ENCODE peak calls at places on chromosomes 16 and 17, in nine cellular contexts. T is OCI-LY7; X is adrenal gland; E is PC-9; Z is H9; R is left ventricle myocardium inferior; G is CD4-positive, alpha-beta T cell; P is stomach; F is neural progenitor cell. D is an unnamed sample. For H3K9me3, the result is how much of the 10 kb centered on the place peaks cover.

GRCh38 chr17:72421128-72422092 is 300.6 kb downstream of the SOX9 start:
- DNase-seq in T (peak), X (peak), E (peak), Z (no peak), R (no peak), G (no peak), P (peak), F (no peak), D (peak)

GRCh38 chr17:50037321-50038107 is 18.4 kb upstream of the ITGA3 start:
- DNase-seq in T (no peak), X (peak), E (peak), Z (no peak), R (peak), G (no peak), P (peak), F (no peak), D (no peak)

GRCh38 chr16:52976539-52977167 is 76.0 kb downstream of the CHD9NB start:
- DNase-seq in T (peak), X (no peak), E (no peak), Z (peak), R (no peak), G (no peak), P (no peak), F (peak), D (no peak)

GRCh38 chr16:8850279-8850885 is 18.4 kb downstream of the CARHSP1 start:
- DNase-seq in T (no peak), X (peak), E (no peak), Z (peak), R (peak), G (no peak), P (no peak), F (no peak), D (no peak)

GRCh38 chr17:38464251-38464722 is 36.0 kb downstream of the ARHGAP23 start:
- DNase-seq in T (no peak), X (peak), E (no peak), Z (no peak), R (peak), G (no peak), P (peak), F (no peak), D (no peak)

GRCh38 chr17:28509784-28510183 is 3.6 kb downstream of the FOXN1 start:
- DNase-seq in T (no peak), X (no peak), E (no peak), Z (no peak), R (no peak), G (no peak), P (no peak), F (no peak), D (no peak)

GRCh38 chr17:80071116-80071980 is 30.0 kb upstream of the GAA start:
- DNase-seq in T (no peak), X (peak), E (no peak), Z (no peak), R (peak), G (no peak), P (peak), F (no peak), D (no peak)

GRCh38 chr16:88727871-88728270 is 21.6 kb downstream of the CTU2 start:
- DNase-seq in T (no peak), X (no peak), E (no peak), Z (no peak), R (peak), G (no peak), P (no peak), F (no peak), D (no peak)

GRCh38 chr17:7204828-7205461 is 14.7 kb downstream of the DLG4 start:
- DNase-seq in T (peak), X (peak), E (no peak), Z (peak), R (peak), G (peak), P (peak), F (peak), D (peak)

GRCh38 chr16:86117756-86118155 is 218.8 kb downstream of the IRF8 start:
- DNase-seq in T (no peak), X (no peak), E (no peak), Z (no peak), R (no peak), G (no peak), P (no peak), F (peak), D (no peak)

GRCh38 chr16:85168732-85169256 is 56.5 kb upstream of the CIBAR2 start:
- DNase-seq in T (no peak), X (peak), E (peak), Z (no peak), R (peak), G (no peak), P (no peak), F (peak), D (no peak)

GRCh38 chr17:80198144-80198661 is 21.9 kb downstream of the SGSH start:
- DNase-seq in T (no peak), X (no peak), E (no peak), Z (peak), R (no peak), G (no peak), P (no peak), F (no peak), D (no peak)

GRCh38 chr17:43003542-43004172 is 2.9 kb upstream of the IFI35 start:
- DNase-seq in T (no peak), X (no peak), E (peak), Z (peak), R (no peak), G (no peak), P (no peak), F (no peak), D (no peak)

GRCh38 chr17:71163121-71163812 is 957.6 kb upstream of the SOX9 start:
- DNase-seq in T (no peak), X (peak), E (peak), Z (no peak), R (no peak), G (no peak), P (peak), F (no peak), D (no peak)

GRCh38 chr17:83173180-83173996 is 94.0 kb downstream of the METRNL start:
- DNase-seq in T (no peak), X (no peak), E (no peak), Z (peak), R (no peak), G (no peak), P (no peak), F (no peak), D (no peak)

GRCh38 chr17:62592305-62593099 is 35.0 kb upstream of the MRC2 start:
- DNase-seq in T (no peak), X (no peak), E (peak), Z (no peak), R (no peak), G (no peak), P (no peak), F (no peak), D (no peak)

GRCh38 chr17:65027305-65027704 is 29.2 kb downstream of the GNA13 start:
- DNase-seq in T (no peak), X (no peak), E (peak), Z (peak), R (no peak), G (peak), P (no peak), F (peak), D (no peak)

DNA sequence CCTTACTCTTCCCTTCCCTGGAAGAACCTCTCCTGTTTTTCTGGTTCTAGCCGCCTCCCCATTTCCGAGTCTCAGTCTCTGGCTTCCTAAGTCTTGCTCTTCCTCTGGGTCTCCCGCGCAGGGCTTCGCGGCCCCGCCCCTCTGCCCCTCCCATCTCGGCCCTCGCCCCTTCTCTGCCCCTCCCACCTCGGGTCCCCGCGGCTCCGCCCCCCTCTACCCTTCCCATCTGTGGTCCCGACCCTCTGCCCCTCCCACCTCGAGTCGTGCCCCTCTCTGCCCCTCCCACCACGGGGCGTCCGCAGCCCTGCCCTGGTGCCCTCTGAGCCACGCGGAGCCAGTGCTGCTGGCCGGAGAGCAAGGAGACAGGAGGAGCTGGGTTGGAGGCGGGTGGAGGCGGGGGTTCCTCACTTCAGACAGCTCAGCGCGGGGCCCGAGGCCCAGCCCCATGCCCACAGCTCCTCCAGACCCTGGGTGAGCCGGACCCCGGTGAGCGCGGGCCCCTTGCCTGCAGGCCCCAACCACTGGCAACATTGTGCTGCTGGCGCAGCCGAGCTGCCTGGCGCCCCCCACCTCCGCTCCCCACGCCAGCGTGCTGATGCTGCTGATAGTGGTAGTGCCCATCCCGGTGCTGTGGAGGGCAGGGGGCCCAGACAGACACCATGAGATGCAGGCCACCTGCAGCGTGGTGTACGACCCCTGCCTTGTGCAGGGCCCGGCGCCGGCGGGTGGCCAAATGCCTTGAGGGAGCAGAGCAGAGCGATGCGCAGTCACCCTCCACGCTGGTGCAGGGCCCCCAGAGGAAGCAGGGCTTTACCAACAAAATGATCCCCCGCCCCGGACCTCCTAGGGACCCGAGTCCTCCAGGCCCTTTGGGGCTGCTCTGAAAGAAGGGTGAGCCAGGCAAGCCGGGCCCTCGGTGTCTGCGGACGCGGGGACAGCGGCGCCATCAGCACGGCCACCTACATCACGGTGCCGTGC is 2115.3 kb downstream of the TP53TG3F start:
- DNase-seq in T (no peak), X (peak), E (no peak), Z (no peak), R (no peak), G (no peak), P (no peak), F (no peak), D (no peak)
- H3K9me3 ChIP-seq in T (under half), X (under half), E (under half), Z (half or more), R (under half), G (under half), P (half or more), F (under half), D (under half)

DNA sequence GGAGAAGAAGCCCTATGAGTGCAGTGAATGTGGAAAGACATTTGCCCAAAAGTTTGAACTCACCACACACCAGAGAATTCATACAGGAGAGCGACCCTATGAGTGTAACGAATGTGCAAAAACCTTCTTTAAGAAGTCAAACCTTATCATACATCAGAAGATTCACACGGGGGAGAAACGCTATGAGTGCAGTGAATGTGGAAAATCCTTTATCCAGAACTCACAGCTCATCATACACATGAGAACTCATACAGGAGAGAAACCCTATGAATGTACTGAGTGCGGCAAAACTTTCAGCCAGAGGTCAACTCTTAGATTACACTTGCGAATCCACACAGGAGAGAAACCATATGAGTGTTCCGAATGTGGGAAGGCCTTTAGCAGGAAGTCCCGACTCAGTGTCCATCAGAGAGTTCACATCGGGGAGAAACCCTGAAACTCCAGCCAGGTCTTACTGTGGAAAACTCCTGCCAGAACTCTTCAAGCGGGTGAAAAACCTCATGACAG is 21.6 kb downstream of the ZFP1 start:
- DNase-seq in T (no peak), X (no peak), E (no peak), Z (no peak), R (no peak), G (no peak), P (no peak), F (no peak), D (no peak)
- H3K9me3 ChIP-seq in T (half or more), X (under half), E (half or more), Z (half or more), R (half or more), G (half or more), P (half or more), F (under half), D (under half)

GRCh38 chr16:81606039-81606438 is 161.4 kb downstream of the CMIP start:
- DNase-seq in T (no peak), X (no peak), E (no peak), Z (no peak), R (no peak), G (no peak), P (no peak), F (no peak), D (no peak)
- H3K9me3 ChIP-seq in T (under half), X (under half), E (under half), Z (under half), R (under half), G (under half), P (under half), F (under half), D (under half)

GRCh38 chr16:922051-922450 is 48.7 kb downstream of the LMF1 start:
- DNase-seq in T (no peak), X (no peak), E (no peak), Z (no peak), R (no peak), G (no peak), P (no peak), F (no peak), D (no peak)
- H3K9me3 ChIP-seq in T (under half), X (under half), E (under half), Z (under half), R (under half), G (under half), P (under half), F (under half), D (under half)

DNA sequence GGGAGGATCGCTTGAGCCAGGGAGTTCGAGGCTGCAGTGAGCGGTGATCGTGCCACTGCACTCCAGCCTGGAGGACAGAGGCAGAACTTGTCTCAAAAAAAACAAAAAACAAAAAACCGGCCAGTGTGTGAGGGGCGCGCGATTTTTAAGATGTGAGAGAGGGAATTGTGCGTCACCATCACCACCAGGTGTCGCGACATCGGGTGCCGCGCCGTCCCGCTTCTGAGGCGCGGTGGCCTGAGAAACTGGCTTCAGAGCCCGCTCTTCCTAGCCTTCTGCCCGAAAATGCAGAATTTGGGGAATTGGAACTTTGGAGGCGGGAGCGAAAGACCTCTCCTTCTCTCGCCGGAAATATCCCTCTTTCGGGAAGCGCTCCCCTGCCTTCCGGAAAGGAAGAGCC is 524.8 kb downstream of the KCNJ18 start:
- DNase-seq in T (no peak), X (peak), E (no peak), Z (no peak), R (no peak), G (no peak), P (no peak), F (no peak), D (no peak)
- H3K9me3 ChIP-seq in T (under half), X (under half), E (under half), Z (under half), R (under half), G (under half), P (half or more), F (under half), D (under half)

GRCh38 chr16:31879937-31880321 is 6.3 kb downstream of the ZNF267 start:
- DNase-seq in T (no peak), X (no peak), E (no peak), Z (no peak), R (no peak), G (no peak), P (no peak), F (no peak), D (no peak)
- H3K9me3 ChIP-seq in T (under half), X (under half), E (under half), Z (under half), R (under half), G (under half), P (under half), F (under half), D (under half)

DNA sequence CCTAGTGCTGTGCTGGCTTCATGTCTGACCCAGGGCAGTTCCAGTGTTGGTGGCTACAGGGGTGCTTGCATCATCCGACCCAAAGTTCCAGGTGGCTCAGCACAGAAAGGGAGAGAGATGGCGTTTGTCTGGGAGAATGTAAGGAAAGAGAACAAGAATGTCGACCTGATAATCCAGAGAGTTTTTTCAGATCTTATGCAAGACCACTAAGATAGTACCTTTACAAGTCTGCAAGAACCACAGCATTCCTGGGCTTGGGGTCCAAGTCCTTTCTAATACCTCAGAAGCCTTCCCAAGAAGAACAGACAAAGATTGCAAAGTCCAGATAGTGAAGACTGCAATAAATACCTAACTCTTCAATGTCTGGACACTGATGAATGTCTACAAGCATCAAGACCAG is 363.0 kb upstream of the TOM1L1 start:
- DNase-seq in T (no peak), X (no peak), E (no peak), Z (no peak), R (no peak), G (no peak), P (no peak), F (no peak), D (no peak)
- H3K9me3 ChIP-seq in T (under half), X (under half), E (under half), Z (under half), R (under half), G (under half), P (under half), F (under half), D (under half)

GRCh38 chr16:31745900-31746299 is 127.7 kb upstream of the ZNF267 start:
- DNase-seq in T (no peak), X (no peak), E (no peak), Z (no peak), R (no peak), G (no peak), P (no peak), F (no peak), D (no peak)
- H3K9me3 ChIP-seq in T (under half), X (under half), E (half or more), Z (under half), R (half or more), G (half or more), P (half or more), F (half or more), D (under half)

D was measured in T-helper 17 cell.